ENCODE peak calls at places on chromosomes 13 and 19, in ten cellular contexts. A, S, U, K, G, Z, Q, Y, E and B are unnamed samples.

GRCh38 chr19:53102186-53102585 is 1.0 kb downstream of the ZNF160 start:
- DNase-seq in A (no peak), S (no peak), U (no peak), K (no peak), G (no peak), Z (no peak), Q (peak), Y (no peak), E (no peak), B (no peak)

GRCh38 chr19:1252221-1252817 is 3.9 kb downstream of the MIDN start:
- DNase-seq in A (no peak), S (peak), U (peak), K (no peak), G (no peak), Z (peak), Q (peak), Y (peak), E (peak), B (no peak)

GRCh38 chr13:25249001-25249543 is 38.2 kb downstream of the MTMR6 start:
- DNase-seq in A (no peak), S (peak), U (no peak), K (peak), G (peak), Z (peak), Q (peak), Y (peak), E (peak), B (peak)

GRCh38 chr19:56350416-56351045 is 35.9 kb upstream of the ZSCAN5A start:
- DNase-seq in A (peak), S (no peak), U (peak), K (peak), G (peak), Z (peak), Q (no peak), Y (no peak), E (peak), B (peak)

GRCh38 chr19:1355258-1355973 is 28.3 kb upstream of the NDUFS7 start:
- DNase-seq in A (no peak), S (peak), U (no peak), K (peak), G (no peak), Z (no peak), Q (peak), Y (no peak), E (no peak), B (peak)

GRCh38 chr19:36707134-36707533 is 19.7 kb downstream of the ZNF567 start:
- DNase-seq in A (no peak), S (no peak), U (no peak), K (no peak), G (no peak), Z (no peak), Q (no peak), Y (no peak), E (no peak), B (no peak)

GRCh38 chr19:45184115-45184514 is 5.5 kb downstream of the BLOC1S3 start:
- DNase-seq in A (no peak), S (no peak), U (no peak), K (no peak), G (no peak), Z (no peak), Q (no peak), Y (no peak), E (no peak), B (no peak)

GRCh38 chr13:41543664-41544300 is 86.4 kb downstream of the RGCC start:
- DNase-seq in A (no peak), S (no peak), U (no peak), K (no peak), G (no peak), Z (no peak), Q (no peak), Y (no peak), E (no peak), B (no peak)

GRCh38 chr13:90055121-90055520 is 1292.4 kb upstream of the MIR17HG start:
- DNase-seq in A (no peak), S (no peak), U (no peak), K (no peak), G (peak), Z (no peak), Q (no peak), Y (peak), E (no peak), B (no peak)

GRCh38 chr13:72194531-72194930 is 327.5 kb upstream of the DACH1 start:
- DNase-seq in A (no peak), S (peak), U (no peak), K (no peak), G (no peak), Z (no peak), Q (no peak), Y (no peak), E (no peak), B (no peak)

GRCh38 chr13:84080748-84081530 is 198.7 kb upstream of the SLITRK1 start:
- DNase-seq in A (no peak), S (no peak), U (no peak), K (no peak), G (no peak), Z (no peak), Q (no peak), Y (no peak), E (no peak), B (no peak)

GRCh38 chr19:21568816-21569496 is 63.6 kb downstream of the ZNF429 start:
- DNase-seq in A (peak), S (peak), U (peak), K (no peak), G (no peak), Z (peak), Q (peak), Y (no peak), E (peak), B (peak)

GRCh38 chr13:35784286-35784951 is 307.9 kb upstream of the MAB21L1 start:
- DNase-seq in A (no peak), S (no peak), U (no peak), K (no peak), G (no peak), Z (no peak), Q (no peak), Y (no peak), E (no peak), B (no peak)